ENCODE peak calls at places on chromosome 10, in four cellular contexts. One of them, this sample, is unnamed.

GRCh38 chr10:100341953-100342626 is 4.9 kb upstream of the SCD start:
- DNase-seq in HepG2: peak
- DNase-seq in A549: peak
- DNase-seq in K562: peak
- DNase-seq in this sample: peak

GRCh38 chr10:49633327-49634045 is 19.6 kb downstream of the CHAT start:
- DNase-seq in HepG2: no peak
- DNase-seq in A549: no peak
- DNase-seq in K562: no peak
- DNase-seq in this sample: peak

GRCh38 chr10:15558136-15558535 is 161.6 kb downstream of the ITGA8 start:
- DNase-seq in HepG2: no peak
- DNase-seq in A549: no peak
- DNase-seq in K562: no peak
- DNase-seq in this sample: no peak

GRCh38 chr10:85280014-85280413 is 951.6 kb downstream of the CCSER2 start:
- DNase-seq in HepG2: peak
- DNase-seq in A549: no peak
- DNase-seq in K562: no peak
- DNase-seq in this sample: peak

GRCh38 chr10:24394479-24395190 is 185.7 kb downstream of the KIAA1217 start:
- DNase-seq in HepG2: no peak
- DNase-seq in A549: no peak
- DNase-seq in K562: no peak
- DNase-seq in this sample: no peak

GRCh38 chr10:96470108-96470743 is 43.5 kb downstream of the TLL2 start:
- DNase-seq in HepG2: peak
- DNase-seq in A549: peak
- DNase-seq in K562: peak
- DNase-seq in this sample: peak

GRCh38 chr10:75658915-75659314 is 227.5 kb downstream of the LRMDA start:
- DNase-seq in HepG2: no peak
- DNase-seq in A549: no peak
- DNase-seq in K562: no peak
- DNase-seq in this sample: no peak

GRCh38 chr10:112565434-112566053 is 118.5 kb downstream of the VTI1A start:
- DNase-seq in HepG2: peak
- DNase-seq in A549: peak
- DNase-seq in K562: peak
- DNase-seq in this sample: peak

GRCh38 chr10:117536359-117536861 is 6.1 kb upstream of the EMX2 start:
- DNase-seq in HepG2: no peak
- DNase-seq in A549: no peak
- DNase-seq in K562: no peak
- DNase-seq in this sample: peak

GRCh38 chr10:124562425-124563060 is 100.9 kb downstream of the LHPP start:
- DNase-seq in HepG2: no peak
- DNase-seq in A549: no peak
- DNase-seq in K562: no peak
- DNase-seq in this sample: no peak

GRCh38 chr10:124436191-124436638 is 13.6 kb downstream of the NKX1-2 start:
- DNase-seq in HepG2: peak
- DNase-seq in A549: no peak
- DNase-seq in K562: no peak
- DNase-seq in this sample: no peak

GRCh38 chr10:68992721-68993440 is 4.3 kb downstream of the KIFBP start:
- DNase-seq in HepG2: no peak
- DNase-seq in A549: no peak
- DNase-seq in K562: no peak
- DNase-seq in this sample: no peak

GRCh38 chr10:97475936-97476594 is 22.2 kb downstream of the MMS19 start:
- DNase-seq in HepG2: no peak
- DNase-seq in A549: no peak
- DNase-seq in K562: no peak
- DNase-seq in this sample: no peak

GRCh38 chr10:76150139-76150885 is 718.9 kb downstream of the LRMDA start:
- DNase-seq in HepG2: peak
- DNase-seq in A549: no peak
- DNase-seq in K562: no peak
- DNase-seq in this sample: peak

GRCh38 chr10:124462348-124462695 is 699 bp downstream of the LHPP start:
- DNase-seq in HepG2: no peak
- DNase-seq in A549: no peak
- DNase-seq in K562: no peak
- DNase-seq in this sample: no peak

GRCh38 chr10:36057180-36057579 is 415.1 kb upstream of the FZD8 start:
- DNase-seq in HepG2: no peak
- DNase-seq in A549: no peak
- DNase-seq in K562: no peak
- DNase-seq in this sample: no peak

GRCh38 chr10:19592276-19592675 is 224.0 kb upstream of the PLXDC2 start:
- DNase-seq in HepG2: peak
- DNase-seq in A549: no peak
- DNase-seq in K562: no peak
- DNase-seq in this sample: no peak

GRCh38 chr10:15254808-15255655 is 86.5 kb upstream of the NMT2 start:
- DNase-seq in HepG2: no peak
- DNase-seq in A549: no peak
- DNase-seq in K562: no peak
- DNase-seq in this sample: peak

GRCh38 chr10:60870803-60871202 is 73.2 kb downstream of the RHOBTB1 start:
- DNase-seq in HepG2: no peak
- DNase-seq in A549: no peak
- DNase-seq in K562: no peak
- DNase-seq in this sample: no peak

GRCh38 chr10:4111593-4111992 is 326.6 kb upstream of the KLF6 start:
- DNase-seq in HepG2: no peak
- DNase-seq in A549: no peak
- DNase-seq in K562: no peak
- DNase-seq in this sample: no peak
- TF ChIP-seq NR3C1 in HepG2: no peak
- TF ChIP-seq NR3C1 in A549: no peak
- TF ChIP-seq NR3C1 in K562: no peak
- TF ChIP-seq NR3C1 in this sample: no peak

GRCh38 chr10:9334270-9334669 is 1279.8 kb downstream of the GATA3 start:
- DNase-seq in HepG2: no peak
- DNase-seq in A549: no peak
- DNase-seq in K562: no peak
- DNase-seq in this sample: no peak

DNA sequence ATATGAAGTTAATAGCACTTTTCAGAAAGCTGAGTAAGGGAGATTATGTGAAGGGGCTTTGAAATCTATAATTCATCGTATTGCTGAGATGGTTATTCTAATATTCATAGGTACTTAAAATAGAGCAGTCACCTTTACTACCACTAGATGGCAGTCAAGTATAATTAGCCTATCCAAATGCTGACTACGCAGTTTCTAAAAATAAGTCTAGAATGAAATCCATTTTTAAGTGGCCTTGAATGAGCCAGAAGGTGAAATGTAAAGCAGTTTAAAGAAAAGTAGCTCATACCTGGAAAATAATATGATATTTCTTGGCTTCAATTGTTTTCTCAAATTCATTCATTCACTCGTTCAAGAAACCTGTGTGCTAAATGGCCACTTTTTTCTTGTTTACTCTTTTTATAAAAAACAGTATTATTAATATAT is 1277.1 kb downstream of the GATA3 start:
- DNase-seq in HepG2: peak
- DNase-seq in A549: peak
- DNase-seq in K562: peak
- DNase-seq in this sample: no peak
- TF ChIP-seq NR3C1 in HepG2: no peak
- TF ChIP-seq NR3C1 in A549: no peak
- TF ChIP-seq NR3C1 in K562: no peak
- TF ChIP-seq NR3C1 in this sample: no peak

GRCh38 chr10:72072046-72072445 is 16.3 kb downstream of the SPOCK2 start:
- DNase-seq in HepG2: no peak
- DNase-seq in A549: no peak
- DNase-seq in K562: no peak
- DNase-seq in this sample: no peak
- TF ChIP-seq NR3C1 in HepG2: no peak
- TF ChIP-seq NR3C1 in A549: no peak
- TF ChIP-seq NR3C1 in K562: no peak
- TF ChIP-seq NR3C1 in this sample: no peak

DNA sequence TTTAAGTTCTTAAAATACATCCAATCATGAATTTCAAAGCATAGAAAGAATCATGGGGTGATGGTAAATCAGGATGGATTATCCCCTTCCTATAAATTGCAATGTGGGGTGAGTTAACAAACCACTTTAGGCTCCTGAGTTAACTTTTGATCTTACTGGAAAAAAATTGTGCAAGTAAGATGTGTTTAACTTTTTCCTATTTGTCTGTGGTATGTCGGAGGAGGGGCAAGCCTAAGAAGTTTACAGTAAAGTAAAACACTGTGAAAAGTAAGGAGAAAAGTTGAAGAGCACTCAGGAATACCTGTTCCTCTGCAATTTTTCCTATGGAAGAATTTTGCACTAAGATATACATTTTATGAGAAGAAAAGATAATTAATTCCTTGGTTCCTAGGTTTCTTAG is 44.4 kb downstream of the IFIT5 start:
- DNase-seq in HepG2: no peak
- DNase-seq in A549: no peak
- DNase-seq in K562: no peak
- DNase-seq in this sample: no peak
- TF ChIP-seq NR3C1 in HepG2: no peak
- TF ChIP-seq NR3C1 in A549: no peak
- TF ChIP-seq NR3C1 in K562: no peak
- TF ChIP-seq NR3C1 in this sample: no peak

GRCh38 chr10:110817614-110818013 is 54.1 kb upstream of the PDCD4 start:
- DNase-seq in HepG2: no peak
- DNase-seq in A549: no peak
- DNase-seq in K562: no peak
- DNase-seq in this sample: no peak
- TF ChIP-seq NR3C1 in HepG2: no peak
- TF ChIP-seq NR3C1 in A549: no peak
- TF ChIP-seq NR3C1 in K562: no peak
- TF ChIP-seq NR3C1 in this sample: no peak

This sample was measured in WTC11.